ENCODE peak calls at places on chromosomes 5 and 9, in seven cellular contexts. N, O, S, X, D, J and U are unnamed samples.
A peak's percentile ranks its signal among the peaks of the same experiment; 100 is the strongest.

GRCh38 chr5:69079556-69079955 is 14.3 kb upstream of the SLC30A5 start:
- DNase-seq in N (no peak), O (no peak), S (no peak), X (no peak), D (no peak), J (no peak), U (no peak)

GRCh38 chr5:22965960-22966359 is 112.8 kb upstream of the CDH12 start:
- DNase-seq in N (no peak), O (no peak), S (no peak), X (no peak), D (no peak), J (no peak), U (no peak)

GRCh38 chr9:105007143-105007542 is 79.2 kb upstream of the ABCA1 start:
- DNase-seq in N (peak; percentile 25), O (no peak), S (no peak), X (peak; percentile 54), D (no peak), J (no peak), U (no peak)

GRCh38 chr5:172455511-172456061 is 1.3 kb upstream of the SH3PXD2B start:
- DNase-seq in N (no peak), O (no peak), S (no peak), X (no peak), D (no peak), J (no peak), U (no peak)

GRCh38 chr5:88772047-88772446 is 110.9 kb downstream of the MEF2C start:
- DNase-seq in N (no peak), O (no peak), S (no peak), X (no peak), D (no peak), J (no peak), U (no peak)

GRCh38 chr5:127645300-127645726 is 3.6 kb upstream of the CTXN3 start:
- DNase-seq in N (no peak), O (no peak), S (no peak), X (no peak), D (no peak), J (no peak), U (no peak)

GRCh38 chr9:36193049-36193448 is 2.3 kb downstream of the CLTA start:
- DNase-seq in N (no peak), O (no peak), S (no peak), X (no peak), D (no peak), J (no peak), U (no peak)

GRCh38 chr9:77679696-77680359 is 31.7 kb upstream of the GNA14 start:
- DNase-seq in N (no peak), O (no peak), S (no peak), X (no peak), D (no peak), J (no peak), U (no peak)

GRCh38 chr5:119814655-119815054 is 185.3 kb downstream of the FAM170A start:
- DNase-seq in N (no peak), O (no peak), S (no peak), X (no peak), D (no peak), J (no peak), U (no peak)

GRCh38 chr5:135883441-135883840 is 12.2 kb downstream of the IL9 start:
- DNase-seq in N (peak; percentile 25), O (no peak), S (no peak), X (no peak), D (no peak), J (no peak), U (no peak)

GRCh38 chr5:175115831-175116230 is 328.2 kb downstream of the DRD1 start:
- DNase-seq in N (no peak), O (no peak), S (no peak), X (no peak), D (no peak), J (no peak), U (no peak)

GRCh38 chr5:77355074-77355473 is 137.0 kb downstream of the WDR41 start:
- DNase-seq in N (no peak), O (no peak), S (no peak), X (no peak), D (no peak), J (no peak), U (no peak)

GRCh38 chr9:127561491-127562270 is 50.4 kb upstream of the STXBP1 start:
- DNase-seq in N (peak; percentile 91), O (no peak), S (no peak), X (peak; percentile 88), D (no peak), J (no peak), U (no peak)

GRCh38 chr5:149735066-149735465 is 5.0 kb downstream of the PPARGC1B start:
- DNase-seq in N (peak; percentile 15), O (no peak), S (no peak), X (peak; percentile 31), D (no peak), J (no peak), U (no peak)

GRCh38 chr5:158140120-158140778 is 281.3 kb upstream of the CLINT1 start:
- DNase-seq in N (no peak), O (no peak), S (no peak), X (peak; percentile 45), D (no peak), J (no peak), U (no peak)

GRCh38 chr5:170362102-170362501 is 27.1 kb downstream of the KCNMB1 start:
- DNase-seq in N (no peak), O (no peak), S (no peak), X (no peak), D (no peak), J (no peak), U (no peak)